ENCODE peak calls at places on chromosomes 5 and 9, in six cellular contexts. X is HS-27A; C is HFF-Myc; P is H7; B is naive thymus-derived CD8-positive, alpha-beta T cell; Z is astrocyte. Y is an unnamed sample.

GRCh38 chr9:126709241-126709640 is 95.5 kb downstream of the LMX1B start:
- DNase-seq in X (no peak), C (no peak), P (no peak), B (no peak), Z (no peak), Y (no peak)

GRCh38 chr5:38921174-38921573 is 75.4 kb downstream of the OSMR start:
- DNase-seq in X (no peak), C (no peak), P (peak), B (no peak), Z (no peak), Y (no peak)

GRCh38 chr5:133226186-133226585 is 174.4 kb downstream of the HSPA4 start:
- DNase-seq in X (no peak), C (no peak), P (peak), B (no peak), Z (no peak), Y (no peak)

GRCh38 chr9:8206720-8207119 is 407.1 kb upstream of the DMAC1 start:
- DNase-seq in X (no peak), C (no peak), P (no peak), B (no peak), Z (no peak), Y (no peak)

GRCh38 chr5:38382898-38383297 is 124.5 kb downstream of the EGFLAM start:
- DNase-seq in X (peak), C (peak), P (peak), B (peak), Z (peak), Y (peak)

GRCh38 chr9:68672215-68672614 is 32.8 kb upstream of the PIP5K1B start:
- DNase-seq in X (no peak), C (no peak), P (no peak), B (no peak), Z (no peak), Y (no peak)

GRCh38 chr5:66842540-66842939 is 246.3 kb downstream of the MAST4 start:
- DNase-seq in X (no peak), C (no peak), P (no peak), B (no peak), Z (no peak), Y (no peak)

GRCh38 chr9:124272979-124273378 is 15.2 kb downstream of the NEK6 start:
- DNase-seq in X (no peak), C (no peak), P (no peak), B (no peak), Z (no peak), Y (no peak)

GRCh38 chr9:127778280-127779135 is at the start of gene SH2D3C:
- DNase-seq in X (no peak), C (no peak), P (no peak), B (no peak), Z (no peak), Y (no peak)

GRCh38 chr5:162503796-162504195 is 436.2 kb downstream of the GABRG2 start:
- DNase-seq in X (no peak), C (no peak), P (no peak), B (no peak), Z (no peak), Y (no peak)

GRCh38 chr9:77543131-77543822 is 104.8 kb downstream of the GNA14 start:
- DNase-seq in X (no peak), C (no peak), P (peak), B (no peak), Z (no peak), Y (no peak)

GRCh38 chr9:113715086-113715485 is 161.0 kb upstream of the ZNF618 start:
- DNase-seq in X (no peak), C (peak), P (no peak), B (no peak), Z (peak), Y (peak)

GRCh38 chr9:120922404-120923173 is 4.0 kb downstream of the TRAF1 start:
- DNase-seq in X (no peak), C (no peak), P (no peak), B (no peak), Z (no peak), Y (no peak)

GRCh38 chr5:155727512-155728145 is 599.3 kb upstream of the SGCD start:
- DNase-seq in X (no peak), C (no peak), P (no peak), B (no peak), Z (no peak), Y (no peak)

GRCh38 chr5:151670953-151671636 is 15.6 kb downstream of the SPARC start:
- DNase-seq in X (no peak), C (no peak), P (no peak), B (no peak), Z (no peak), Y (no peak)

Y was measured in AG04450.